ENCODE peak calls at places on chromosomes 1 and 21, in six cellular contexts. B is tibial nerve, R is cardiac muscle cell, H is MM.1S, O is upper lobe of left lung, F is trophoblast cell. N is an unnamed sample.

GRCh38 chr1:190320952-190321351 is 156.7 kb downstream of the BRINP3 start:
- DNase-seq in B (no peak), R (peak; percentile 46), H (no peak), O (no peak), F (peak; percentile 14), N (no peak)

GRCh38 chr1:232725303-232726047 is 79.7 kb upstream of the MAP10 start:
- DNase-seq in B (no peak), R (no peak), H (no peak), O (no peak), F (no peak), N (no peak)

GRCh38 chr1:22387888-22388564 is 63.6 kb upstream of the ZBTB40 start:
- DNase-seq in B (no peak), R (no peak), H (no peak), O (no peak), F (no peak), N (no peak)

GRCh38 chr1:29379438-29380073 is 143.2 kb downstream of the PTPRU start:
- DNase-seq in B (no peak), R (no peak), H (peak; percentile 31), O (no peak), F (peak; percentile 44), N (no peak)

GRCh38 chr1:243501002-243501401 is 245.2 kb downstream of the SDCCAG8 start:
- DNase-seq in B (no peak), R (no peak), H (no peak), O (no peak), F (no peak), N (no peak)

GRCh38 chr1:219120625-219121544 is 52.8 kb upstream of the LYPLAL1 start:
- DNase-seq in B (peak; percentile 91), R (no peak), H (no peak), O (no peak), F (no peak), N (no peak)

GRCh38 chr1:99968214-99968613 is 1.6 kb upstream of the SLC35A3 start:
- DNase-seq in B (no peak), R (no peak), H (no peak), O (no peak), F (no peak), N (no peak)

GRCh38 chr1:121569407-121569806 is 384.6 kb downstream of the SRGAP2C start:
- DNase-seq in B (no peak), R (no peak), H (no peak), O (no peak), F (no peak), N (no peak)

GRCh38 chr1:225224287-225224686 is 203.6 kb downstream of the LBR start:
- DNase-seq in B (no peak), R (no peak), H (no peak), O (no peak), F (peak; percentile 96), N (no peak)

GRCh38 chr1:63599799-63600198 is 6.6 kb downstream of the PGM1 start:
- DNase-seq in B (no peak), R (no peak), H (no peak), O (no peak), F (no peak), N (no peak)

GRCh38 chr21:30345014-30345413 is 3.4 kb downstream of the KRTAP23-1 start:
- DNase-seq in B (no peak), R (no peak), H (no peak), O (no peak), F (no peak), N (no peak)

GRCh38 chr1:53754484-53755312 is 15.7 kb upstream of the GLIS1 start:
- DNase-seq in B (peak; percentile 51), R (peak; percentile 62), H (peak; percentile 61), O (no peak), F (peak; percentile 64), N (no peak)

GRCh38 chr1:54394104-54394503 is 12.1 kb downstream of the SSBP3 start:
- DNase-seq in B (no peak), R (no peak), H (no peak), O (no peak), F (no peak), N (no peak)

GRCh38 chr1:31371560-31371959 is 1.3 kb downstream of the FABP3 start:
- DNase-seq in B (no peak), R (peak; percentile 14), H (no peak), O (no peak), F (no peak), N (no peak)

GRCh38 chr1:235401251-235401650 is 34.0 kb downstream of the TBCE start:
- DNase-seq in B (no peak), R (no peak), H (no peak), O (no peak), F (no peak), N (no peak)

GRCh38 chr1:221719987-221720386 is 21.9 kb downstream of the DUSP10 start:
- DNase-seq in B (no peak), R (no peak), H (no peak), O (no peak), F (no peak), N (no peak)

GRCh38 chr1:111334169-111334568 is 43.5 kb downstream of the CHIA start:
- DNase-seq in B (peak; percentile 21), R (peak; percentile 58), H (peak; percentile 11), O (no peak), F (peak; percentile 75), N (peak; percentile 73)

GRCh38 chr21:34946385-34947121 is 102.5 kb downstream of the RUNX1 start:
- DNase-seq in B (no peak), R (no peak), H (no peak), O (no peak), F (no peak), N (no peak)

GRCh38 chr1:82226198-82226505 is 425.4 kb downstream of the ADGRL2 start:
- DNase-seq in B (no peak), R (no peak), H (no peak), O (no peak), F (no peak), N (no peak)

GRCh38 chr1:221777434-221778072 is 35.7 kb upstream of the DUSP10 start:
- DNase-seq in B (no peak), R (no peak), H (peak; percentile 82), O (no peak), F (no peak), N (peak; percentile 79)

GRCh38 chr1:187691439-187691838 is 862.7 kb downstream of the PLA2G4A start:
- DNase-seq in B (no peak), R (no peak), H (no peak), O (no peak), F (no peak), N (no peak)

GRCh38 chr1:200290010-200290685 is 119.7 kb downstream of the ZNF281 start:
- DNase-seq in B (no peak), R (no peak), H (no peak), O (no peak), F (peak; percentile 29), N (no peak)

DNA sequence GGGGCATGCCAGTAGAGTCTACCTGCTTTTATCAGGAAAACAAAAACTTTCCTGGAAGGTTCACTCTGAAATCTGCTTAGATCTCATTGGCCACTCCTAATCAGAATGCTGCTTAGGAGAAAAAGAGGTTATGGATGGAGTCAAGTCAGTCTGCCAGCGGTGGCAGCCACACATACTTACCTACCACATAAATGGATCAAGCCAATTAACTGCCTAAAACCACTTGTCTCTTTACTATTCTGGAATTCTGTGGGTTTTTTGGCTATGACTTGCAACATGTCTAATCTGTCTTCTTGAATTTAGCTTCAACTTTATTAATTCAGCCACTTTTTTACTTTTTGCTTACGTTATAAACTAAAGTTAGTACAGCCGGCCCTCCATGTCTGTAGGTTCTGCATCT is 140.2 kb upstream of the SERTAD4 start:
- DNase-seq in B (no peak), R (no peak), H (no peak), O (no peak), F (no peak), N (no peak)
- H3K4me1 ChIP-seq in B (no peaks in the 10 kb centered on the region), R (no peaks in the 10 kb centered on the region), H (no peaks in the 10 kb centered on the region), O (no peaks in the 10 kb centered on the region), F (no peaks in the 10 kb centered on the region), N (no peaks in the 10 kb centered on the region)

GRCh38 chr1:10168912-10169514 is 41.4 kb upstream of the KIF1B start:
- DNase-seq in B (no peak), R (no peak), H (no peak), O (no peak), F (no peak), N (no peak)

GRCh38 chr1:10171105-10171767 is 39.1 kb upstream of the KIF1B start:
- DNase-seq in B (no peak), R (no peak), H (no peak), O (no peak), F (peak; percentile 2), N (no peak)

GRCh38 chr1:10170362-10170665 is 40.1 kb upstream of the KIF1B start:
- DNase-seq in B (no peak), R (no peak), H (peak; percentile 79), O (no peak), F (peak; percentile 84), N (no peak)

GRCh38 chr1:10173582-10173981 is 36.8 kb upstream of the KIF1B start:
- DNase-seq in B (no peak), R (no peak), H (no peak), O (no peak), F (no peak), N (no peak)

GRCh38 chr1:10171995-10172669 is 38.2 kb upstream of the KIF1B start:
- DNase-seq in B (no peak), R (no peak), H (no peak), O (no peak), F (no peak), N (no peak)
- H3K27ac ChIP-seq in B (no peak overlapping the region), R (no peak overlapping the region), H (no peak overlapping the region), O (no peak overlapping the region), F (no peak overlapping the region), N (no peak overlapping the region)

GRCh38 chr21:33948096-33948950 is 32.7 kb upstream of the ATP5PO start:
- DNase-seq in B (no peak), R (peak; percentile 82), H (peak; percentile 72), O (no peak), F (peak; percentile 1), N (peak; percentile 94)

GRCh38 chr21:33943293-33943692 is 27.7 kb upstream of the ATP5PO start:
- DNase-seq in B (no peak), R (no peak), H (no peak), O (no peak), F (peak; percentile 2), N (no peak)

GRCh38 chr21:33944185-33944763 is 28.7 kb upstream of the ATP5PO start:
- DNase-seq in B (no peak), R (no peak), H (no peak), O (no peak), F (no peak), N (no peak)

GRCh38 chr21:33947451-33948095 is 32.0 kb upstream of the ATP5PO start:
- DNase-seq in B (peak; percentile 84), R (peak; percentile 78), H (peak; percentile 90), O (no peak), F (peak; percentile 98), N (peak; percentile 90)

DNA sequence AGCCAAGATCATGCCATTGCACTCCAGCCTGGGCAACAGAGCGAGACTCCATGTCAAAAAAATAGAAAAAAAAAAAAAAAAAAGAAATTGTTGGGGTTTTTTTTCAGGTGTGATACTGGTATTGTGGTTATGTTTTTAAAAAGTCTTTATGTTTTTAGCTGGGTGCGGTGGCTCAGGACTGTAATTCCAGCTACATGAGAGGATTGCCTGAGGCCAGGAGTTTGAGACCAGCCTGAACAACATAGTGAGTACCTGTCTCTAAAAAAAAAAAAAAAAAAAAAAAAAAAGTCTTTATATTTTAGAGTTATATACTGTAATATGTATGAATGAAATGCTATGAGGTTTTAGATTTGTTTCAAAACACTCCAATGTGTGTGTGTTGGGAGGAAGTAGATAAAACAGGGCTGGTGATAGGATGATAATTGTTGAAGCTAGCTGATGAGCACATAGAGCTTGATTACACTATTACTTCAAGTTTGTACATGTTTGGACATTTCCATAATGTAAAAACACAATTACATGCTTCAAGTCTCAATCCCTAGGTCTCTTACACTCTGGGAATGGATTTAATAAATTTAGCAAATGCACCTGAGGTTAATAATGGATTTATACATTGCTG is 30.2 kb upstream of the ATP5PO start:
- DNase-seq in B (no peak), R (no peak), H (no peak), O (no peak), F (peak; percentile 48), N (no peak)
- H3K4me1 ChIP-seq in B (peaks cover 15% of the 10 kb centered on the region), R (peaks cover 14% of the 10 kb centered on the region), H (peaks cover 31% of the 10 kb centered on the region), O (peaks cover 19% of the 10 kb centered on the region), F (peaks cover 16% of the 10 kb centered on the region), N (peaks cover 69% of the 10 kb centered on the region)

GRCh38 chr1:44354268-44354839 is 703 bp downstream of the ERI3 start:
- DNase-seq in B (no peak), R (peak; percentile 8), H (no peak), O (no peak), F (no peak), N (no peak)
- H3K27ac ChIP-seq in B (peak overlapping the region; percentile 83), R (peak overlapping the region; percentile 92), H (no peak overlapping the region), O (no peak overlapping the region), F (no peak overlapping the region), N (peak overlapping the region; percentile 71)

N was measured in CD8-positive, alpha-beta memory T cell.